ENCODE peak calls at places on chromosome 3, in ten cellular contexts. R is tibial nerve, X is neural progenitor cell, P is hepatocyte, Y is adipocyte, Q is foreskin fibroblast, G is AG04449, B is pancreas, H is A549, U is brain microvascular endothelial cell. D is an unnamed sample.
A peak's percentile ranks its signal among the peaks of the same experiment; 100 is the strongest.

GRCh38 chr3:129651316-129652202 is 45.1 kb upstream of the PLXND1 start:
- DNase-seq in G (peak; percentile 74), Q (peak; percentile 79), H (peak; percentile 53), B (no peak), Y (peak; percentile 75), P (no peak), U (peak; percentile 82), X (peak; percentile 45), R (no peak), D (no peak)

GRCh38 chr3:55161256-55161655 is 233.4 kb upstream of the LRTM1 start:
- DNase-seq in Q (no peak), B (no peak), X (no peak), Y (no peak), G (no peak), P (no peak), R (no peak), H (no peak), U (no peak), D (no peak)

GRCh38 chr3:58874248-58874741 is 175.5 kb downstream of the CFAP20DC start:
- DNase-seq in Y (no peak), X (no peak), P (no peak), U (peak; percentile 15), G (no peak), R (no peak), Q (peak; percentile 33), B (no peak), H (no peak), D (peak; percentile 85)

GRCh38 chr3:179474480-179474879 is 23.2 kb upstream of the GNB4 start:
- DNase-seq in G (no peak), P (no peak), B (no peak), Q (no peak), X (no peak), H (no peak), U (no peak), Y (no peak), R (no peak), D (no peak)

GRCh38 chr3:174776636-174777035 is 82.5 kb upstream of the NAALADL2 start:
- DNase-seq in B (no peak), X (no peak), Q (no peak), R (no peak), U (no peak), Y (no peak), H (no peak), G (no peak), P (no peak), D (no peak)

GRCh38 chr3:37974121-37974927 is 16.3 kb upstream of the VILL start:
- DNase-seq in B (peak; percentile 81), P (peak; percentile 82), Y (peak; percentile 65), H (peak; percentile 80), R (peak; percentile 67), X (peak; percentile 84), Q (peak; percentile 48), U (peak; percentile 59), G (no peak), D (no peak)

GRCh38 chr3:169813757-169814517 is 1.2 kb upstream of the LRRC34 start:
- DNase-seq in U (no peak), H (no peak), B (no peak), Y (no peak), X (peak; percentile 41), G (no peak), R (peak; percentile 8), P (peak; percentile 25), Q (no peak), D (no peak)

GRCh38 chr3:11591401-11592266 is 52.1 kb downstream of the VGLL4 start:
- DNase-seq in R (peak; percentile 67), Y (peak; percentile 64), H (no peak), P (peak; percentile 72), X (peak; percentile 96), G (no peak), U (peak; percentile 76), Q (peak; percentile 80), B (no peak), D (no peak)

GRCh38 chr3:164851204-164851603 is 227.1 kb downstream of the SI start:
- DNase-seq in B (no peak), X (no peak), Q (no peak), U (no peak), H (no peak), G (no peak), P (no peak), R (no peak), Y (no peak), D (no peak)

GRCh38 chr3:87478716-87479115 is 202.3 kb upstream of the POU1F1 start:
- DNase-seq in Q (no peak), R (no peak), P (no peak), Y (peak; percentile 18), U (no peak), B (no peak), H (no peak), X (no peak), G (no peak), D (no peak)

GRCh38 chr3:135992072-135992471 is 26.5 kb downstream of the PPP2R3A start:
- DNase-seq in X (no peak), Q (peak; percentile 72), P (no peak), G (peak; percentile 54), B (no peak), U (peak; percentile 79), R (no peak), H (no peak), Y (peak; percentile 68), D (no peak)

GRCh38 chr3:190064112-190064511 is 56.6 kb downstream of the P3H2 start:
- DNase-seq in Q (peak; percentile 75), B (no peak), G (peak; percentile 76), X (no peak), H (peak; percentile 15), U (peak; percentile 89), P (peak; percentile 45), Y (peak; percentile 87), R (no peak), D (peak; percentile 32)

GRCh38 chr3:69352305-69353087 is 33.4 kb downstream of the FRMD4B start:
- DNase-seq in G (no peak), Y (no peak), U (no peak), B (no peak), R (no peak), Q (no peak), P (no peak), H (no peak), X (no peak), D (no peak)

GRCh38 chr3:32813180-32813579 is 4.6 kb upstream of the TRIM71 start:
- DNase-seq in X (no peak), U (no peak), R (no peak), Y (no peak), G (no peak), H (no peak), B (no peak), Q (no peak), P (peak; percentile 71), D (peak; percentile 72)
- H3K4me3 ChIP-seq in X (no peak overlapping the region), U (no peak overlapping the region), R (no peak overlapping the region), Y (no peak overlapping the region), G (no peak overlapping the region), H (no peak overlapping the region), B (no peak overlapping the region), Q (no peak overlapping the region), P (no peak overlapping the region), D (no peak overlapping the region)

DNA sequence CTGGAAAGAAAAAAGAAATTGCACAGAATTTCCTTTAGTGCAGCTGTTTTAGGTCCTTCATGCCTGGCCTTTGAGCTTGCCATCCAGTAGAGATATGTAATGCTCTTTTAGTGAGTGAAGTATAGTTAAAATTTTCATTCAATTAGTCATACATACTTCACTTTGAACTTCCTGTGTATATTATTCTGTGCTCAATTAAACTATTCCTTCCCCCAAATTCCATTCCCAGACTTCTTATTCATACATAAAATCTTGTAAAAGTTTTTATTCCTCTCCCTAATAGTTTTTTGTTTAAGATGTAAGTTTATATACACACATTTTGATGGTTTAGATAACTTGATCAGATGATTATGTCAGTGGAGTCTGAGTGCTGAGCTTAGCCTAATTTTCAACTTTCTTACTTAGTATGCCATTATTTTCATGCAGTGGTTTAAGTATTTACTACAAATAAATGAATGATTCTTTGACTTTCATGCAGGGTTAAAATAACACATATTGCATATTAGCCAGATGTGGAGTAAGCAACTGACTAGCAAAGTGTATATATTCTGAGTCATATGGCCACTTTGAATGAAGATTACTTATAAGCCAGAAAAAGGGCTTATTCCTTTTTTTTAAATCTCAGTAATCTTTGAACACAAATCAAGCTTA is 42.5 kb upstream of the ABHD10 start:
- DNase-seq in U (peak; percentile 36), P (no peak), B (no peak), Q (peak; percentile 53), Y (peak; percentile 72), R (no peak), H (peak; percentile 40), X (no peak), G (peak; percentile 73), D (peak; percentile 60)
- H3K4me3 ChIP-seq in U (no peak overlapping the region), P (no peak overlapping the region), B (no peak overlapping the region), Q (no peak overlapping the region), Y (peak overlapping the region; percentile 1), R (no peak overlapping the region), H (no peak overlapping the region), X (no peak overlapping the region), G (no peak overlapping the region), D (no peak overlapping the region)

GRCh38 chr3:139716908-139717485 is 39.2 kb upstream of the NMNAT3 start:
- DNase-seq in H (no peak), R (no peak), Q (no peak), B (no peak), X (no peak), U (no peak), P (no peak), G (no peak), Y (peak; percentile 3), D (no peak)
- H3K4me3 ChIP-seq in H (no peak overlapping the region), R (no peak overlapping the region), Q (no peak overlapping the region), B (no peak overlapping the region), X (no peak overlapping the region), U (no peak overlapping the region), P (no peak overlapping the region), G (no peak overlapping the region), Y (no peak overlapping the region), D (no peak overlapping the region)

GRCh38 chr3:64686446-64686908 is 1.3 kb downstream of the ADAMTS9 start:
- DNase-seq in X (peak; percentile 75), G (no peak), P (peak; percentile 72), Q (peak; percentile 67), Y (no peak), U (peak; percentile 60), H (peak; percentile 14), B (no peak), R (no peak), D (peak; percentile 83)

GRCh38 chr3:64685331-64685799 is 2.4 kb downstream of the ADAMTS9 start:
- DNase-seq in R (peak; percentile 40), X (no peak), H (no peak), Y (peak; percentile 79), B (no peak), Q (peak; percentile 46), G (no peak), U (no peak), P (peak; percentile 51), D (no peak)

GRCh38 chr3:64687781-64688515 is at the start of gene ADAMTS9:
- DNase-seq in P (peak; percentile 89), Q (peak; percentile 69), X (peak; percentile 92), Y (peak; percentile 91), G (no peak), B (peak; percentile 77), H (peak; percentile 15), U (peak; percentile 47), R (peak; percentile 57), D (peak; percentile 84)

GRCh38 chr3:64685800-64686445 is 1.9 kb downstream of the ADAMTS9 start:
- DNase-seq in G (no peak), X (peak; percentile 95), B (peak; percentile 80), P (peak; percentile 94), H (peak; percentile 22), R (peak; percentile 87), Q (peak; percentile 94), U (peak; percentile 93), Y (peak; percentile 96), D (peak; percentile 95)

GRCh38 chr3:64687381-64687780 is 419 bp downstream of the ADAMTS9 start:
- DNase-seq in Q (no peak), P (no peak), Y (no peak), U (no peak), X (no peak), H (no peak), R (no peak), G (no peak), B (peak; percentile 59), D (peak; percentile 62)
- H3K4me3 ChIP-seq in Q (peak overlapping the region; percentile 71), P (peak overlapping the region; percentile 68), Y (peak overlapping the region; percentile 88), U (peak overlapping the region; percentile 72), X (peak overlapping the region; percentile 67), H (peak overlapping the region; percentile 47), R (peak overlapping the region; percentile 71), G (peak overlapping the region; percentile 65), B (peak overlapping the region; percentile 39), D (peak overlapping the region; percentile 80)